ENCODE peak calls at places on chromosomes 3 and 15, in seven cellular contexts. P is naive thymus-derived CD4-positive, alpha-beta T cell; I is RWPE2; H is CD8-positive, alpha-beta T cell; B is neuronal stem cell; M is neural progenitor cell; G is MM.1S. C is an unnamed sample.

GRCh38 chr3:126965526-126966080 is 17.3 kb upstream of the PLXNA1 start:
- DNase-seq in I (no peak), P (no peak), B (no peak), G (no peak), M (no peak), H (no peak), C (no peak)

GRCh38 chr3:156751461-156752025 is 74.6 kb upstream of the LEKR1 start:
- DNase-seq in H (no peak), M (peak; percentile 90), G (no peak), B (no peak), I (no peak), P (no peak), C (no peak)

GRCh38 chr15:82178061-82178460 is 84.5 kb downstream of the EFL1 start:
- DNase-seq in H (no peak), G (no peak), M (no peak), B (no peak), I (no peak), P (no peak), C (peak; percentile 32)

GRCh38 chr3:53880396-53881345 is 1.3 kb downstream of the ACTR8 start:
- DNase-seq in M (peak; percentile 58), H (no peak), G (no peak), P (no peak), B (no peak), I (no peak), C (no peak)

GRCh38 chr3:51819709-51820406 is 40.8 kb upstream of the IQCF6 start:
- DNase-seq in P (no peak), I (no peak), H (no peak), M (peak; percentile 74), G (no peak), B (no peak), C (no peak)

GRCh38 chr15:40754883-40755815 is at the start of gene RMDN3:
- DNase-seq in B (peak; percentile 96), I (peak; percentile 97), G (peak; percentile 95), P (peak; percentile 91), M (peak; percentile 98), H (peak; percentile 96), C (peak; percentile 93)

GRCh38 chr15:94744080-94744793 is 512.9 kb downstream of the MCTP2 start:
- DNase-seq in P (no peak), G (no peak), B (no peak), H (no peak), M (no peak), I (no peak), C (no peak)

GRCh38 chr3:193190387-193190786 is 50.6 kb upstream of the PLAAT1 start:
- DNase-seq in M (peak; percentile 88), P (no peak), G (peak; percentile 53), B (peak; percentile 52), I (no peak), H (no peak), C (peak; percentile 29)

GRCh38 chr15:38991126-38991525 is 426.5 kb upstream of the RASGRP1 start:
- DNase-seq in M (peak; percentile 58), I (no peak), G (no peak), B (peak; percentile 23), P (no peak), H (no peak), C (peak; percentile 29)

GRCh38 chr15:77032052-77032646 is 37.2 kb downstream of the PSTPIP1 start:
- DNase-seq in G (no peak), I (peak; percentile 73), B (no peak), M (no peak), P (no peak), H (peak; percentile 44), C (no peak)

GRCh38 chr3:142318331-142318730 is 92.9 kb upstream of the GK5 start:
- DNase-seq in H (no peak), B (no peak), I (no peak), P (no peak), G (no peak), M (no peak), C (no peak)

DNA sequence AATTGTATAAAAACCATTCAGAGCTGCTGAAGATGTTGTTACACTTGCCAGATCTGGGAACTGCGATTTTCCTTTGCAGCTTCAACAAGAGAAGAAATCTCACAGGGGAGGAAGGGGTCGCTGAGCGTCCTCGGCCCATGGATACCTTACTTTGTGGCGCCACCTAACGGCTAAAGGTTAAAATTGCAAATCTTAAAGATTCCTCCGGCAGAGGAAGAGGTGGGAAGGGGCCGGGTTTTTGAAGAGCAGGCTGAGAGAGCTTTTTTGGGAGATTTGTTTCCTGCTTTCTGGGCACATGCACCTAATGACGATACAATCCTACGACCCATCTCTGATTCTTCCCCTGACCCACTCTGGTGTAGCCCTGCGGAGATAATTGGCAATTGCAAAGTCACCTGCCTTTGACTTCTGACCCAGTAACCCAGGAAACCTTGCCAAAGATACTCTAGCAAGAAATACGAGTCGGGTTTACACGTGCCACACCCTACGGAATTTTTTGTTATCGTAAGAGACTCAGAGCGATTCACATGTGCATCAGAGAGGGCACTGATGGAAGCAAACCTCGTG is 55.4 kb upstream of the CHRNA7 start:
- DNase-seq in P (no peak), H (no peak), M (peak; percentile 88), I (no peak), G (peak; percentile 36), B (peak; percentile 72), C (peak; percentile 51)
- H3K4me3 ChIP-seq in P (no peak overlapping the region), H (no peak overlapping the region), M (no peak overlapping the region), I (peak overlapping the region; percentile 2), G (no peak overlapping the region), B (peak overlapping the region; percentile 59), C (no peak overlapping the region)

DNA sequence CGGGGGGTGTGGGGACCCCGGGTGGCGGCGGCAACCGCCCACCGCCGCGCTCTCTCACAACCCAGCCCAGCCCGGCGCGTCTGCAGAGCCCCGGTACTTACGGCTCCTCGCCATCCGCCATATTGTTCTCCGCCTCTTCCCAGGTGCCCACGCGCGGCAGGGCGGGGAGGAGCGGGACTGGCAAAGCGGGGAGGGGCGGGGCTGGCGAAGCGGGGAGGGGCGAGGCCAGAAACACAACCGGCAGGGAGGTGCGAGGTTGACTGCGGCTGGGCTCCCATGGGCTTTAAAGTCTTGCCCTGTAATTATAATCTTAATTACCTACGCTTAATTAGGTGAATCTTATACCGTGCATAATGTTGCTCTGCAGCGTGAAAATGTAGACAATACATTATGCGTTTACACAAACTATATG is at the start of gene UBA3:
- DNase-seq in H (peak; percentile 93), B (peak; percentile 77), G (peak; percentile 89), M (peak; percentile 95), P (peak; percentile 87), I (peak; percentile 91), C (peak; percentile 90)
- H3K4me1 ChIP-seq in H (peaks cover 60% of the 10 kb centered on the region), B (peaks cover 21% of the 10 kb centered on the region), G (peaks cover 48% of the 10 kb centered on the region), M (peaks cover 10% of the 10 kb centered on the region), P (peaks cover 59% of the 10 kb centered on the region), I (peaks cover 45% of the 10 kb centered on the region), C (peaks cover 5% of the 10 kb centered on the region)

GRCh38 chr3:102105113-102105642 is 255.9 kb downstream of the NFKBIZ start:
- DNase-seq in M (no peak), H (no peak), I (no peak), B (no peak), G (no peak), P (no peak), C (no peak)
- H3K36me3 ChIP-seq in M (no peaks in the 10 kb centered on the region), H (no peaks in the 10 kb centered on the region), I (no peaks in the 10 kb centered on the region), B (no peaks in the 10 kb centered on the region), G (no peaks in the 10 kb centered on the region), P (no peaks in the 10 kb centered on the region), C (no peaks in the 10 kb centered on the region)

GRCh38 chr3:150662410-150663200 is 41.1 kb downstream of the ERICH6 start:
- DNase-seq in P (no peak), H (no peak), B (no peak), G (no peak), M (no peak), I (no peak), C (no peak)
- H3K4me3 ChIP-seq in P (no peak overlapping the region), H (no peak overlapping the region), B (no peak overlapping the region), G (no peak overlapping the region), M (no peak overlapping the region), I (no peak overlapping the region), C (no peak overlapping the region)

GRCh38 chr3:166685246-166685645 is 694.9 kb downstream of the ZBBX start:
- DNase-seq in I (no peak), M (no peak), H (no peak), B (no peak), P (no peak), G (peak; percentile 21), C (no peak)
- H3K4me1 ChIP-seq in I (no peaks in the 10 kb centered on the region), M (no peaks in the 10 kb centered on the region), H (no peaks in the 10 kb centered on the region), B (no peaks in the 10 kb centered on the region), P (no peaks in the 10 kb centered on the region), G (no peaks in the 10 kb centered on the region), C (no peaks in the 10 kb centered on the region)

DNA sequence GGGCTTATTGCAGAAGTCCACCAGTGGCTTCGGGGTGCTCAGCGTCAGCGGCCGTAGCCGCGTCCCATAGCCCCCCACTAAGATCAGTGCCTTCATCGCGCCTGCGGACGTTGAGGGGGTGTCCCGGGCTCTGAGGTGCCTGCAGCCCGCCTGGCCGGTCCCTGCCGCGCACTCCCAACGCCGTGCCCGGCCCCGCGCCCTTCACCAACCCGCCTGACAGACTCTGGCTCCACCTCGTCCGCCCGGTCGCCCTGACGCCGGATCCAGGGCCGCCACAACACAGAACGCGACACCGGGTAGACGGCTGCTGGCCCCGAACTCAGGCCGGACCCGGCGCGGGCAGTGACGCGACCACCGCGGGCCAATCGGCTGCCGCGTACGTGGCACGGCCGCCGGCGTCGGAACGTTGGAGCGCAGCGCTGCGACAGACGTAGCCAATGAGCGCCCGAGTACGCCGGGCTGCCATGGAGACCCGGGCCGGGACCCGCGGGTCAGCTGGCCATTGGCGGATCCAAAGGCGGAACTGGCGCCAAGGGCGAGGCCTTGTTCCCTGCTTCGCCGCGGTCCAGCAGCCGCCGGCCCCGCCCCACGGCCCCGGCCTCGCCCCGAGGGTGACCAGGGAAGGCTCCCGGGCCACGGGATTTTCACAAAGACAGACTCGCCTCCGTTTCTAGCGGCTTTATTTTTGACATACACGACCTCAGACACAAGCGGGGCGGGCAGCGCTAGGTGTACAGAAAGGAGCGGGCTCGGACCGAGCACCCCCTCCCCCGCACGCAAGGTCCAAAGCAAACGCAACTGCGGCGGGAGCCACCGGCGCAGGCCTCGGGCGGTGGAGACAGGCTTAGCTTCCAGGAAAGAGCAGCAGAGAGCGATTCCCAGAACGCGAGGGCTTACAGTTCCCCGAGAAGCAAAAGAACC is at the start of gene GMPPB:
- DNase-seq in M (peak; percentile 99), H (peak; percentile 93), B (peak; percentile 94), P (peak; percentile 86), G (peak; percentile 97), I (peak; percentile 98), C (peak; percentile 97)
- H3K36me3 ChIP-seq in M (no peaks in the 10 kb centered on the region), H (peaks cover 7% of the 10 kb centered on the region), B (peaks cover 45% of the 10 kb centered on the region), P (no peaks in the 10 kb centered on the region), G (no peaks in the 10 kb centered on the region), I (peaks cover 29% of the 10 kb centered on the region), C (peaks cover 4% of the 10 kb centered on the region)

C was measured in Caco-2.